ENCODE peak calls at places on chromosome 18, in ten cellular contexts. I is dorsolateral prefrontal cortex, C is BJ, E is astrocyte of the spinal cord, M is GM06990, W is foreskin fibroblast, A is mucosa of descending colon, N is endothelial cell, T is IMR-90, P is epithelial cell of esophagus. L is an unnamed sample.

GRCh38 chr18:75070625-75071483 is 138.1 kb downstream of the PTGR3 start:
- DNase-seq in I (no peak), C (peak; percentile 33), E (peak; percentile 86), M (peak; percentile 63), W (peak; percentile 64), A (peak; percentile 54), N (peak; percentile 40), T (peak; percentile 90), P (peak; percentile 96), L (peak; percentile 82)

GRCh38 chr18:67132919-67133318 is 383.6 kb downstream of the DSEL start:
- DNase-seq in I (no peak), C (no peak), E (no peak), M (no peak), W (no peak), A (no peak), N (no peak), T (no peak), P (peak; percentile 41), L (no peak)

GRCh38 chr18:9722691-9723090 is 14.6 kb downstream of the RAB31 start:
- DNase-seq in I (no peak), C (no peak), E (no peak), M (no peak), W (no peak), A (peak; percentile 63), N (no peak), T (no peak), P (peak; percentile 79), L (no peak)

GRCh38 chr18:32482117-32482516 is 11.4 kb upstream of the GAREM1 start:
- DNase-seq in I (no peak), C (no peak), E (no peak), M (no peak), W (no peak), A (no peak), N (no peak), T (no peak), P (no peak), L (no peak)

GRCh38 chr18:332007-332406 is 64.2 kb upstream of the THOC1 start:
- DNase-seq in I (no peak), C (no peak), E (no peak), M (no peak), W (no peak), A (no peak), N (peak; percentile 36), T (no peak), P (no peak), L (no peak)

GRCh38 chr18:36391426-36392145 is 94.1 kb downstream of the FHOD3 start:
- DNase-seq in I (no peak), C (no peak), E (no peak), M (no peak), W (no peak), A (no peak), N (no peak), T (no peak), P (no peak), L (no peak)

GRCh38 chr18:54218299-54218698 is 6.2 kb downstream of the MBD2 start:
- DNase-seq in I (no peak), C (no peak), E (no peak), M (no peak), W (no peak), A (no peak), N (no peak), T (no peak), P (no peak), L (no peak)

GRCh38 chr18:58180172-58180571 is 136.1 kb downstream of the NEDD4L start:
- DNase-seq in I (no peak), C (no peak), E (no peak), M (no peak), W (no peak), A (no peak), N (no peak), T (no peak), P (no peak), L (no peak)

GRCh38 chr18:14921547-14921946 is 173.6 kb downstream of the ANKRD30B start:
- DNase-seq in I (no peak), C (no peak), E (no peak), M (no peak), W (no peak), A (no peak), N (no peak), T (no peak), P (no peak), L (no peak)

GRCh38 chr18:7023581-7023980 is 94.0 kb downstream of the LAMA1 start:
- DNase-seq in I (no peak), C (no peak), E (no peak), M (no peak), W (no peak), A (no peak), N (no peak), T (no peak), P (no peak), L (no peak)

GRCh38 chr18:7025194-7025593 is 92.4 kb downstream of the LAMA1 start:
- DNase-seq in I (no peak), C (no peak), E (no peak), M (no peak), W (no peak), A (no peak), N (no peak), T (no peak), P (no peak), L (no peak)

GRCh38 chr18:7017013-7017412 is 100.6 kb downstream of the LAMA1 start:
- DNase-seq in I (no peak), C (no peak), E (no peak), M (no peak), W (no peak), A (no peak), N (no peak), T (no peak), P (peak; percentile 9), L (no peak)

GRCh38 chr18:7020995-7021777 is 96.4 kb downstream of the LAMA1 start:
- DNase-seq in I (no peak), C (no peak), E (no peak), M (no peak), W (no peak), A (no peak), N (peak; percentile 17), T (no peak), P (no peak), L (no peak)

GRCh38 chr18:7021994-7022840 is 95.4 kb downstream of the LAMA1 start:
- DNase-seq in I (no peak), C (no peak), E (peak; percentile 20), M (no peak), W (peak; percentile 22), A (peak; percentile 59), N (peak; percentile 49), T (peak; percentile 43), P (peak; percentile 84), L (peak; percentile 32)
- TF ChIP-seq CTCF in I (no peak), C (peak; percentile 36), E (peak; percentile 35), M (peak; percentile 21), W (peak; percentile 33), A (peak; percentile 49), N (peak; percentile 60), T (peak; percentile 35), P (peak; percentile 75), L (no peak)

GRCh38 chr18:59718108-59719057 is 21.2 kb upstream of the CCBE1 start:
- DNase-seq in I (no peak), C (peak; percentile 92), E (peak; percentile 89), M (no peak), W (peak; percentile 99), A (no peak), N (no peak), T (peak; percentile 95), P (peak; percentile 74), L (no peak)

GRCh38 chr18:59715445-59715844 is 18.2 kb upstream of the CCBE1 start:
- DNase-seq in I (no peak), C (no peak), E (peak; percentile 26), M (no peak), W (no peak), A (no peak), N (no peak), T (peak; percentile 54), P (peak; percentile 39), L (no peak)

GRCh38 chr18:59712311-59712710 is 15.1 kb upstream of the CCBE1 start:
- DNase-seq in I (no peak), C (no peak), E (no peak), M (no peak), W (no peak), A (no peak), N (no peak), T (no peak), P (no peak), L (no peak)

GRCh38 chr18:59717291-59717690 is 20.1 kb upstream of the CCBE1 start:
- DNase-seq in I (no peak), C (no peak), E (no peak), M (no peak), W (no peak), A (no peak), N (no peak), T (no peak), P (no peak), L (no peak)

DNA sequence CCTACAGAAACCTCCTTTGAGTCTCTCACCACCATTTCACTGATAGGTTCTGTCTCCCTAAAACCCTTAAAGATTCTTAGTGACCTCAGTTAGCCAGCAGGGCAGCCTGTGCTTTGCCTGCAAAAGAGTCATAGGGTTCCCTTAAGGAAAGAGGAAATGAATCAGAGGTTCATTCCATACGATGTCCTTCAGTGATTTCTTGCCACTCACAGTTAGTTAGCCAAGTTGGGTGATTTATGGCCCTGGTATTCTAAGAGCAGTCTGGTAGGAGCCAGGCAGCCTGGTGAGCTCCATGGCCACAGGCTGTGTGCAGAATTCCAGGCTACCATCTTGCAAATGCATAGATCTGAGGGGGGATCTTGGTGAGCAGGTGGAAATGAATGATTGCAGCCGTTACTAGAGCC is 18.7 kb upstream of the CCBE1 start:
- DNase-seq in I (no peak), C (no peak), E (peak; percentile 88), M (no peak), W (peak; percentile 94), A (no peak), N (no peak), T (peak; percentile 95), P (peak; percentile 95), L (no peak)
- TF ChIP-seq CTCF in I (no peak), C (peak; percentile 12), E (no peak), M (no peak), W (no peak), A (no peak), N (no peak), T (peak; percentile 16), P (peak; percentile 22), L (no peak)

GRCh38 chr18:63022429-63023022 is 297.0 kb downstream of the BCL2 start:
- DNase-seq in I (no peak), C (no peak), E (no peak), M (no peak), W (no peak), A (no peak), N (peak; percentile 67), T (no peak), P (no peak), L (peak; percentile 24)

GRCh38 chr18:63028380-63028779 is 291.2 kb downstream of the BCL2 start:
- DNase-seq in I (no peak), C (no peak), E (no peak), M (no peak), W (no peak), A (no peak), N (no peak), T (no peak), P (no peak), L (no peak)

GRCh38 chr18:63025251-63025710 is 294.3 kb downstream of the BCL2 start:
- DNase-seq in I (no peak), C (no peak), E (no peak), M (no peak), W (no peak), A (peak; percentile 54), N (peak; percentile 55), T (no peak), P (peak; percentile 48), L (peak; percentile 18)
- TF ChIP-seq CTCF in I (peak; percentile 21), C (peak; percentile 12), E (peak; percentile 35), M (peak; percentile 53), W (peak; percentile 12), A (no peak), N (peak; percentile 24), T (peak; percentile 10), P (peak; percentile 66), L (no peak)

GRCh38 chr18:11379660-11380059 is 229.7 kb upstream of the SLC35G4 start:
- DNase-seq in I (no peak), C (no peak), E (no peak), M (no peak), W (no peak), A (no peak), N (no peak), T (no peak), P (no peak), L (no peak)
- TF ChIP-seq CTCF in I (no peak), C (no peak), E (peak; percentile 7), M (no peak), W (no peak), A (no peak), N (no peak), T (no peak), P (no peak), L (no peak)